ENCODE peak calls at places on chromosomes 2 and 18, in eight cellular contexts. U is bronchial epithelial cell; N is GM12864; C is effector CD8-positive, alpha-beta T cell; B is stimulated activated CD4-positive, alpha-beta T cell treated with anti-CD3 and anti-CD28 coated beads, TNF-alpha, amount 100 ng/mL, for 1 hour; E is gastrocnemius medialis; Y is RWPE1; K is right atrium auricular region. M is an unnamed sample.

GRCh38 chr2:213989207-213989606 is 421.6 kb upstream of the VWC2L start:
- DNase-seq in B (no peak), U (no peak), Y (no peak), N (no peak), K (no peak), E (no peak), C (no peak), M (no peak)

GRCh38 chr18:61820842-61821241 is 72.0 kb downstream of the RNF152 start:
- DNase-seq in E (no peak), K (no peak), U (peak; percentile 15), N (no peak), C (no peak), B (no peak), Y (no peak), M (no peak)

GRCh38 chr2:69770193-69770702 is 28.3 kb downstream of the ANXA4 start:
- DNase-seq in K (peak; percentile 80), E (peak; percentile 75), N (no peak), B (no peak), Y (peak; percentile 82), U (peak; percentile 94), C (no peak), M (no peak)

GRCh38 chr18:73479472-73479871 is 611.7 kb upstream of the NETO1 start:
- DNase-seq in C (no peak), Y (no peak), K (no peak), N (no peak), U (peak; percentile 32), B (no peak), E (no peak), M (no peak)

GRCh38 chr2:8159211-8159965 is 522.5 kb upstream of the ID2 start:
- DNase-seq in U (no peak), Y (no peak), E (no peak), K (no peak), B (no peak), N (no peak), C (no peak), M (no peak)

GRCh38 chr2:79630060-79630459 is 117.2 kb downstream of the CTNNA2 start:
- DNase-seq in K (no peak), E (no peak), Y (peak; percentile 3), U (peak; percentile 73), B (no peak), N (no peak), C (no peak), M (no peak)

GRCh38 chr2:174383796-174384195 is 11.7 kb upstream of the SCRN3 start:
- DNase-seq in Y (no peak), B (no peak), C (no peak), E (no peak), U (no peak), K (no peak), N (no peak), M (no peak)

GRCh38 chr2:13056259-13056843 is 339.6 kb downstream of the TRIB2 start:
- DNase-seq in U (peak; percentile 33), Y (peak; percentile 6), K (no peak), E (no peak), C (no peak), B (no peak), N (no peak), M (no peak)

GRCh38 chr18:62450546-62451395 is 72.1 kb upstream of the ZCCHC2 start:
- DNase-seq in Y (peak; percentile 70), K (peak; percentile 86), C (no peak), U (peak; percentile 84), N (no peak), E (peak; percentile 88), B (no peak), M (no peak)

GRCh38 chr2:220998156-220998555 is 573.9 kb downstream of the EPHA4 start:
- DNase-seq in Y (no peak), N (no peak), U (no peak), K (no peak), C (no peak), B (no peak), E (no peak), M (no peak)

GRCh38 chr2:4937550-4937949 is 754.6 kb upstream of the SOX11 start:
- DNase-seq in B (no peak), C (no peak), E (no peak), Y (no peak), K (no peak), N (no peak), U (no peak), M (no peak)

GRCh38 chr18:54713386-54713785 is 114.9 kb upstream of the RAB27B start:
- DNase-seq in B (no peak), U (no peak), E (no peak), N (no peak), C (no peak), Y (no peak), K (no peak), M (no peak)

GRCh38 chr2:231571810-231572209 is 20.9 kb upstream of the TEX44 start:
- DNase-seq in C (no peak), N (no peak), B (no peak), K (no peak), U (no peak), Y (no peak), E (no peak), M (no peak)

GRCh38 chr2:98379311-98380202 is 33.3 kb downstream of the CNGA3 start:
- DNase-seq in Y (no peak), K (no peak), E (no peak), N (no peak), B (no peak), C (no peak), U (no peak), M (no peak)

GRCh38 chr18:61975526-61976326 is 82.9 kb upstream of the RNF152 start:
- DNase-seq in K (no peak), N (no peak), B (no peak), U (no peak), E (no peak), Y (no peak), C (no peak), M (no peak)

GRCh38 chr2:163717993-163718680 is 17.7 kb downstream of the FIGN start:
- DNase-seq in B (no peak), U (no peak), Y (no peak), E (no peak), K (no peak), C (no peak), N (no peak), M (no peak)

GRCh38 chr2:172097557-172098131 is 5.1 kb downstream of the DLX2 start:
- DNase-seq in K (no peak), C (no peak), E (no peak), U (no peak), B (no peak), Y (no peak), N (no peak), M (no peak)

GRCh38 chr2:15782009-15782751 is 158.2 kb upstream of the MYCN start:
- DNase-seq in K (no peak), B (no peak), E (no peak), U (peak; percentile 49), C (no peak), N (no peak), Y (no peak), M (no peak)

M was measured in activated T-cell treated with anti-CD3 and anti-CD28 coated beads, Interleukin-2, amount 50 U/mL, for 4 hours.